ENCODE peak calls at places on chromosomes 12 and 14, in four cellular contexts. T, U, P and K are unnamed samples.

GRCh38 chr12:67910360-67911292 is 78.6 kb upstream of the IFNG-AS1 start:
- DNase-seq in P (peak), T (no peak), U (peak), K (no peak)

GRCh38 chr14:29584992-29585391 is 342.7 kb downstream of the PRKD1 start:
- DNase-seq in T (no peak), U (peak), P (peak), K (peak)

GRCh38 chr12:40168868-40169267 is 55.9 kb upstream of the LRRK2 start:
- DNase-seq in U (no peak), T (no peak), P (no peak), K (no peak)

GRCh38 chr12:57127101-57127709 is 1.1 kb upstream of the LRP1 start:
- DNase-seq in T (peak), U (no peak), P (peak), K (peak)

GRCh38 chr12:60230103-60230502 is 634.3 kb downstream of the SLC16A7 start:
- DNase-seq in T (no peak), U (peak), P (no peak), K (no peak)

GRCh38 chr12:124160102-124160501 is 134.8 kb upstream of the RFLNA start:
- DNase-seq in U (no peak), T (no peak), P (no peak), K (no peak)

GRCh38 chr12:14410841-14411569 is 45.5 kb downstream of the ATF7IP start:
- DNase-seq in P (peak), U (no peak), T (peak), K (no peak)

GRCh38 chr14:94919896-94920295 is 150.0 kb upstream of the GSC start:
- DNase-seq in T (no peak), U (no peak), P (no peak), K (no peak)

GRCh38 chr12:124683330-124683662 is 115.9 kb upstream of the NCOR2 start:
- DNase-seq in P (no peak), U (peak), T (no peak), K (no peak)

GRCh38 chr12:71410844-71411243 is 28.8 kb upstream of the LGR5 start:
- DNase-seq in P (no peak), T (no peak), U (no peak), K (no peak)

GRCh38 chr12:74530676-74531075 is 7.0 kb upstream of the ATXN7L3B start:
- DNase-seq in P (no peak), T (no peak), U (no peak), K (no peak)

GRCh38 chr14:93729993-93730392 is 58.3 kb downstream of the PRIMA1 start:
- DNase-seq in P (no peak), U (no peak), T (no peak), K (no peak)

GRCh38 chr12:79983969-79984629 is 49.2 kb upstream of the PPP1R12A start:
- DNase-seq in P (peak), T (no peak), U (peak), K (no peak)

GRCh38 chr14:96670391-96670790 is 126.8 kb upstream of the VRK1 start:
- DNase-seq in U (no peak), T (no peak), P (no peak), K (no peak)

GRCh38 chr12:120183211-120183631 is 11.3 kb downstream of the GCN1 start:
- DNase-seq in P (no peak), T (no peak), U (peak), K (no peak)

GRCh38 chr12:131290255-131290959 is 336.7 kb downstream of the ADGRD1 start:
- DNase-seq in P (no peak), U (no peak), T (no peak), K (no peak)

GRCh38 chr12:132954471-132955048 is 1.5 kb downstream of the ZNF605 start:
- DNase-seq in T (no peak), P (no peak), U (no peak), K (no peak)

GRCh38 chr14:20604291-20604690 is 13.1 kb upstream of the RNASE12 start:
- DNase-seq in U (no peak), T (no peak), P (no peak), K (no peak)

GRCh38 chr12:6936642-6937480 is 6.8 kb upstream of the RNU7-1 start:
- DNase-seq in P (no peak), T (peak), U (no peak), K (no peak)

GRCh38 chr14:51547260-51547659 is 104.5 kb upstream of the FRMD6 start:
- DNase-seq in P (peak), T (no peak), U (peak), K (no peak)

GRCh38 chr12:121570467-121571283 is 10.1 kb downstream of the KDM2B start:
- DNase-seq in T (no peak), U (peak), P (peak), K (no peak)

GRCh38 chr14:69046468-69046867 is 67.4 kb upstream of the ACTN1 start:
- DNase-seq in U (peak), P (no peak), T (no peak), K (peak)

GRCh38 chr12:53050426-53051057 is 677 bp downstream of the TNS2 start:
- DNase-seq in P (no peak), T (no peak), U (no peak), K (no peak)

GRCh38 chr14:100193417-100194357 is 34.2 kb upstream of the DEGS2 start:
- DNase-seq in P (no peak), U (no peak), T (peak), K (no peak)

GRCh38 chr14:95133282-95133681 is 24.0 kb downstream of the DICER1 start:
- DNase-seq in T (no peak), P (no peak), U (peak), K (no peak)

GRCh38 chr12:75020068-75020557 is 189.5 kb downstream of the KCNC2 start:
- DNase-seq in P (peak), T (no peak), U (no peak), K (no peak)

GRCh38 chr12:22275847-22276246 is 58.7 kb downstream of the ST8SIA1 start:
- DNase-seq in U (peak), T (no peak), P (peak), K (peak)

GRCh38 chr12:15996254-15996653 is 85.1 kb downstream of the DERA start:
- DNase-seq in T (no peak), U (peak), P (peak), K (no peak)

GRCh38 chr12:47156167-47156736 is 76.5 kb upstream of the AMIGO2 start:
- DNase-seq in U (peak), P (peak), T (no peak), K (peak)

GRCh38 chr14:76937181-76938091 is 91.1 kb downstream of the IRF2BPL start:
- DNase-seq in P (peak), T (no peak), U (peak), K (peak)

GRCh38 chr12:2389079-2389790 is 336.4 kb downstream of the CACNA1C start:
- DNase-seq in P (no peak), T (no peak), U (peak), K (no peak)

GRCh38 chr14:84090837-84091236 is 1439.1 kb upstream of the FLRT2 start:
- DNase-seq in T (no peak), U (no peak), P (no peak), K (no peak)

GRCh38 chr14:51677276-51677675 is 25.6 kb downstream of the FRMD6 start:
- DNase-seq in U (peak), T (no peak), P (peak), K (no peak)

GRCh38 chr14:68926236-68926635 is 52.9 kb downstream of the ACTN1 start:
- DNase-seq in P (no peak), T (no peak), U (no peak), K (no peak)

GRCh38 chr12:45355750-45356149 is 139.9 kb downstream of the ANO6 start:
- DNase-seq in T (no peak), P (no peak), U (peak), K (no peak)

GRCh38 chr14:94284221-94284620 is 8.8 kb downstream of the SERPINA10 start:
- DNase-seq in P (no peak), U (no peak), T (no peak), K (no peak)

GRCh38 chr12:50603817-50604639 is 99.2 kb downstream of the DIP2B start:
- DNase-seq in P (peak), U (peak), T (no peak), K (no peak)

GRCh38 chr14:55201219-55202096 is 10.1 kb upstream of the DLGAP5 start:
- DNase-seq in U (no peak), T (no peak), P (no peak), K (no peak)

GRCh38 chr12:71857657-71858056 is 18.1 kb downstream of the TBC1D15 start:
- DNase-seq in U (no peak), T (no peak), P (no peak), K (no peak)

DNA sequence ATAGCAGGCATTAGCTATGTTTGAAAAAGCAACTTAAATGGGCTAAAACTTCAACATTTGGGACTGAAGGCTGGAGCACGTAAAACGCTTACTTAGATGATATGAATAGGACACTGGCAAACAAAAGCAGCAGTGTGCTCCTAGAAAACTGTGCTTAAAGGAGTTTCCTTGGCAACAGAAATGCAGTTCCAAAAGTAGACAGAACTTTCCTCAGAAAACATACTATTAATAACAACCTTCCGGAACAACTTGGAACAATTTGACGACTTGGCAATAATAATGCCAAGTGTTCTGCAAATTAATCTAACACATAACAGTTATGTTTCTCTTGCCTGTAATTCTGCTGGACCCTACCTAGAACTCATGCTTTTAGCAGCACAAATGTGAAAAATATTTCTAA is 235.4 kb upstream of the NPAS3 start:
- DNase-seq in P (no peak), U (no peak), T (no peak), K (no peak)
- H3K27ac ChIP-seq in P (no peak), U (no peak), T (no peak), K (peak)

GRCh38 chr14:101355284-101355683 is 206.0 kb upstream of the DIO3 start:
- DNase-seq in P (no peak), U (no peak), T (no peak), K (no peak)

GRCh38 chr14:101351769-101352168 is 209.5 kb upstream of the DIO3 start:
- DNase-seq in P (no peak), U (no peak), T (no peak), K (no peak)

GRCh38 chr14:101352567-101352966 is 208.7 kb upstream of the DIO3 start:
- DNase-seq in U (no peak), T (no peak), P (no peak), K (no peak)

GRCh38 chr14:101354726-101355125 is 206.6 kb upstream of the DIO3 start:
- DNase-seq in U (no peak), T (no peak), P (no peak), K (no peak)

GRCh38 chr14:101353422-101353821 is 207.9 kb upstream of the DIO3 start:
- DNase-seq in T (no peak), P (no peak), U (no peak), K (no peak)
- H3K27ac ChIP-seq in T (no peak), P (no peak), U (no peak), K (no peak)

GRCh38 chr12:28460420-28461130 is 270.3 kb downstream of the CCDC91 start:
- DNase-seq in P (no peak), T (no peak), U (no peak), K (no peak)
- H3K27ac ChIP-seq in P (no peak), T (no peak), U (no peak), K (no peak)

GRCh38 chr14:65415613-65416012 is 3.1 kb downstream of the FUT8 start:
- DNase-seq in U (no peak), T (no peak), P (no peak), K (no peak)

GRCh38 chr14:65412189-65412846 is at the start of gene FUT8:
- DNase-seq in T (peak), U (peak), P (peak), K (peak)

GRCh38 chr14:65414961-65415589 is 2.5 kb downstream of the FUT8 start:
- DNase-seq in T (no peak), P (peak), U (peak), K (peak)

GRCh38 chr14:65412881-65413738 is 580 bp downstream of the FUT8 start:
- DNase-seq in U (peak), P (peak), T (peak), K (peak)

GRCh38 chr14:65413739-65414045 is 1.2 kb downstream of the FUT8 start:
- DNase-seq in U (no peak), T (no peak), P (no peak), K (no peak)
- H3K27ac ChIP-seq in U (peak), T (peak), P (no peak), K (peak)

DNA sequence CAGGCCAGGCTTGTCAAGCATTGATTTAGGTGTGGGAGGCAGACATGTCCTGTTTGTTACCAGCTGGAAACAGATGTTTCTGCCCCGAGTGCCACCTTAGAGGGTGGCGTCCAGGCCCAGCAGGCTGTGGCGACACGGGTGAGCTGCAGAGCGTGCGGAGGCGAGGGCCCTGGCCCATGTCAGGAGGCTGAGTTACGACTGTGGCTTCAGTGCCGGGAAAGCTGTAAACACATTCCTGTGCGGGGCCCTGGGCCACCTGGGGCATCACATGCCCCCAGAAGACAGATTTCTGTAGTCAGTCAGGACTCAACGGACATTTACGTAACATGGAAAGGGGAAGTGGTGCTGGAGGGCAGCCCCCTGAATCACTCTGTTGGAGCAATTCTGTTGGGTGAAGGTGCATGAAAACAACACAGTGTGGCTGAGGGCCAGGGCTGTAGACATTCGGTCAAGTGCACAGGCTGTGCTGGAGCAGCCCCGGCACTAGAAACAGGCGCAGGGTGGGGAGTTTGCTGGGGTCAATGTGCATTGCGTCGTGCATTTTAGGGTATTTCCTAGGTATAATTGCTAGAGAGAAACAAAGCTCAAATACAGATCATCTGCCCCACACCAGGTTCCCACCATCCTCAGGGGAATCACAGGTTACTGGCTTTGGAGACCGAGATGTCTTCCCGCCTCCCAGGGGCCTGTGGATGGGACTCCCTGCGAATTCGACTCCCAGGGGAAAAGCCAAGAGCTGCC is 291.8 kb downstream of the TMEM121 start:
- DNase-seq in P (no peak), U (no peak), T (peak), K (no peak)
- H3K27ac ChIP-seq in P (no peak), U (no peak), T (no peak), K (no peak)

GRCh38 chr12:49362077-49362476 is 5.2 kb upstream of the SPATS2 start:
- DNase-seq in T (no peak), P (no peak), U (no peak), K (no peak)
- H3K27ac ChIP-seq in T (no peak), P (no peak), U (no peak), K (no peak)

DNA sequence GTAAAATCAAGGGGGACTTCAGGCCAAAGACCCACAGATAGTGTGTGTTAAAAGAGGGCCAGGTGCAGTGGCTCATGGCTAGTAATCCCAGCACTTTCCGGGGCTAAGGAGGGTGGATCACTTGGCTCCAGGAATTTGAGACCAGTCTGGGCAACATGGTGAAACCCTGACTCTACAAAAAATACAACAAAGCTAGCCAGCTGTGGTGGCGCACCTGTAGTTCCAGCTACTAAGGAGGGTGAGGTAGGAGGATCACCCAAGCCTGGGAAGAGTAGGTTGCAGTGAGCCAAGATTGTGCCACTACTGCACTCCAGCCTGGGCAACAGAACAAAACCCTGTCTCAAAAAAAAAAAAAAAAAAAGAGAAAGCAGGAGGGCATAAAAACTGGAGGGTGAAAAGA is 8.5 kb downstream of the VCPKMT start:
- DNase-seq in U (no peak), P (no peak), T (no peak), K (no peak)
- H3K27ac ChIP-seq in U (no peak), P (no peak), T (no peak), K (no peak)